ENCODE peak calls at places on chromosomes 6 and 20, in six cellular contexts. Z is HCT116, X is retinal pigment epithelial cell, V is uterus, N is fibroblast of mammary gland, Q is AG04450. S is an unnamed sample.

GRCh38 chr6:8005136-8005535 is 59.1 kb downstream of the BLOC1S5 start:
- DNase-seq in X (no peak), Z (no peak), N (no peak), Q (no peak), V (no peak), S (no peak)

GRCh38 chr6:107820571-107821261 is 3.4 kb downstream of the SCML4 start:
- DNase-seq in N (no peak), Q (no peak), V (no peak), X (no peak), Z (no peak), S (peak)

GRCh38 chr6:20802596-20802995 is 268.3 kb downstream of the CDKAL1 start:
- DNase-seq in Q (no peak), Z (no peak), V (no peak), X (no peak), N (no peak), S (no peak)

GRCh38 chr20:25066386-25066785 is 8.4 kb upstream of the ACSS1 start:
- DNase-seq in X (no peak), V (peak), Z (no peak), N (no peak), Q (no peak), S (no peak)

GRCh38 chr6:11580686-11581085 is 43.1 kb downstream of the TMEM170B start:
- DNase-seq in Z (no peak), V (no peak), Q (no peak), N (no peak), X (no peak), S (no peak)

GRCh38 chr6:69915346-69915745 is 49.0 kb downstream of the COL19A1 start:
- DNase-seq in X (peak), Q (no peak), Z (no peak), N (no peak), V (no peak), S (no peak)

GRCh38 chr6:15338462-15338861 is 92.6 kb downstream of the JARID2 start:
- DNase-seq in X (no peak), Z (no peak), Q (no peak), N (no peak), V (no peak), S (no peak)

GRCh38 chr6:11714116-11714797 is 64.3 kb downstream of the ADTRP start:
- DNase-seq in X (no peak), Q (no peak), V (no peak), N (no peak), Z (no peak), S (no peak)

GRCh38 chr20:44428174-44429016 is 47.3 kb upstream of the TTPAL start:
- DNase-seq in V (no peak), Z (no peak), N (no peak), X (no peak), Q (no peak), S (no peak)

GRCh38 chr6:112939543-112939942 is 592.4 kb downstream of the RFPL4B start:
- DNase-seq in N (no peak), X (peak), V (no peak), Q (no peak), Z (no peak), S (no peak)

GRCh38 chr20:12056836-12057235 is 139.1 kb downstream of the BTBD3 start:
- DNase-seq in V (no peak), N (no peak), Z (no peak), Q (no peak), X (no peak), S (peak)

GRCh38 chr20:17626217-17627007 is 55.6 kb downstream of the RRBP1 start:
- DNase-seq in X (no peak), N (no peak), V (no peak), Z (no peak), Q (no peak), S (no peak)

GRCh38 chr20:62388839-62389600 is 2.1 kb downstream of the RPS21 start:
- DNase-seq in X (no peak), V (no peak), Q (no peak), Z (no peak), N (no peak), S (no peak)

GRCh38 chr20:62389601-62390087 is 2.7 kb downstream of the RPS21 start:
- DNase-seq in N (no peak), Q (no peak), Z (no peak), X (no peak), V (no peak), S (no peak)

GRCh38 chr20:62387993-62388635 is 1.2 kb downstream of the RPS21 start:
- DNase-seq in X (no peak), V (no peak), Q (no peak), N (peak), Z (no peak), S (no peak)

GRCh38 chr20:62387219-62387913 is 463 bp downstream of the RPS21 start:
- DNase-seq in V (no peak), Z (no peak), X (no peak), Q (no peak), N (no peak), S (no peak)

GRCh38 chr20:62386383-62387218 is at the start of gene RPS21:
- DNase-seq in Z (peak), V (peak), X (no peak), Q (peak), N (peak), S (peak)
- H3K4me3 ChIP-seq in Z (peak), V (peak), X (peak), Q (peak), N (peak), S (peak)

GRCh38 chr6:161374971-161375873 is 101.4 kb upstream of the AGPAT4 start:
- DNase-seq in X (no peak), Q (no peak), Z (no peak), N (peak), V (peak), S (peak)

GRCh38 chr6:161369339-161369738 is 95.5 kb upstream of the AGPAT4 start:
- DNase-seq in N (peak), X (peak), Q (peak), V (no peak), Z (no peak), S (peak)

GRCh38 chr6:161370882-161371281 is 97.0 kb upstream of the AGPAT4 start:
- DNase-seq in V (peak), Q (peak), N (peak), Z (peak), X (peak), S (peak)

GRCh38 chr6:161373905-161374451 is 100.1 kb upstream of the AGPAT4 start:
- DNase-seq in Z (no peak), X (no peak), N (peak), Q (no peak), V (peak), S (peak)

DNA sequence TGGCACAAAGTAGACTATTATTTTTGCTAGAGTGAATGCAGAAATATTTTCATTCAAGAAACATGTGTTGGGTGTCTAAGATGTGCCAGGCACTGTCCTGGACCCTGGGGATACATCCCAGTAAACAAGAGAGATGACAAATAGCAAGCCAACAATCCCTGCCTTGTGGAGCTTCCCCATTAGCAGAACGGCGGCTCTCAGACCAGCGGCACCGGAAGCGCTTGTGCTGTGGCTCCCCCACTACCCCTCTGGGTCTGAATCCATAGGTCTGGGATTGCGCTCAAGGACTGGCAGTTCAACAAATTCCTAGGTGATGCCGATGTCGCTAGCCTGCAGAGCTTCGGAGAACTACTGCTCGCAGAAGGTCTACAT is 98.5 kb upstream of the AGPAT4 start:
- DNase-seq in V (no peak), X (no peak), Q (no peak), N (no peak), Z (no peak), S (no peak)
- TF ChIP-seq CTCF in V (no peak), X (no peak), Q (no peak), N (no peak), Z (no peak), S (no peak)

DNA sequence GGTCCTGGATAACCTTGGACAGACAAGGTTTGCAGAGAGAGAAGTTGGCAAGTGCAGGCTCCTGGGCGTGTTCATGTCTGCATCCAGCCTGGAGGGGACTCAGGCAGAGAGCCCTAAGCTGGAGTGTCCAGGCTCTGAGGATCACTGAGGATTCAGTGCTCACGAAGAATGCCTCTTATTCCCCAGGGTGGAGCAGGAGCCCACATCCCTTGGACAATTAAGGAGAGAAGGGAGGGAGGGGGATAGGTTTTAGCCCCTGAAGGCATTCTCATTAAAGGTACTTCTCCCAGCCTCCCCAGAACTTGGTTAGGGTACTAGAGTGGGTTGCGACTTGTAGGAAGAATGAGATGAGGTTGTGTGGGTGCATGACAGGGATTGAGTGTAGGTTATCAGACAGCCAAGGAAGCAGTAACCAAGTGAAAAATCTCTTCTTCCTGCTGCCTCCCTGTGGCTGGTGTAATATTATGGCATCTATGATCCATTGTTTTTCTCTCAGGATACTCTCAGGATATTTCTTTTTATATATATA is 680 bp downstream of the HLA-DPB1 start:
- DNase-seq in N (no peak), Z (no peak), X (no peak), V (no peak), Q (no peak), S (no peak)
- H3K4me3 ChIP-seq in N (no peak), Z (no peak), X (no peak), V (no peak), Q (no peak), S (no peak)

GRCh38 chr6:105066233-105066632 is 109.3 kb downstream of the LIN28B start:
- DNase-seq in Q (no peak), V (no peak), X (no peak), N (no peak), Z (no peak), S (no peak)
- TF ChIP-seq CTCF in Q (no peak), V (no peak), X (no peak), N (no peak), Z (no peak), S (no peak)

GRCh38 chr6:142926177-142926493 is 18.8 kb downstream of the HIVEP2 start:
- DNase-seq in X (no peak), Q (no peak), V (no peak), Z (no peak), N (no peak), S (no peak)

GRCh38 chr6:142925575-142926110 is 19.3 kb downstream of the HIVEP2 start:
- DNase-seq in Z (no peak), Q (no peak), N (peak), X (no peak), V (no peak), S (peak)

GRCh38 chr6:142926494-142927273 is 18.3 kb downstream of the HIVEP2 start:
- DNase-seq in N (peak), Q (no peak), V (peak), X (peak), Z (no peak), S (peak)

GRCh38 chr6:142927904-142928303 is 17.1 kb downstream of the HIVEP2 start:
- DNase-seq in Q (no peak), X (no peak), V (no peak), Z (no peak), N (no peak), S (peak)

DNA sequence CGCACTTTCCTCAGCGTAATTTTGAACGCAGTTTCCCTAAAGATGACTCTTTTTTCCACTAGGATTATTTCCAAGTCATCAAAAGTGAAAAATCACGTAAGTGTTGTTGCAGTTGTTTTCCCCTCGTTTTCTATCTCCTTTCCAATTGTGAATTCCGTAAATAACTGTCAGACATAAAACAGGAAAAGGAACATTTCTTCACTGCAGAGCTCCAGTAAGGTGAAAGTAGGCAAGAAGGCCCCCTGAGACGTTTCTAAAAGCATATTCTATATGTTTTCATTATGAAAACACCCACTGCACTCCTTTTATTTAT is 17.7 kb downstream of the HIVEP2 start:
- DNase-seq in Z (no peak), V (no peak), N (peak), X (no peak), Q (no peak), S (peak)
- H3K4me3 ChIP-seq in Z (peak), V (peak), N (peak), X (peak), Q (peak), S (peak)

GRCh38 chr6:26224940-26225847 is 138.0 kb downstream of the HFE start:
- DNase-seq in Q (peak), V (no peak), Z (no peak), N (peak), X (peak), S (peak)
- TF ChIP-seq CTCF in Q (peak), V (no peak), Z (no peak), N (no peak), X (peak), S (no peak)

GRCh38 chr6:10381830-10382208 is 33.1 kb downstream of the TFAP2A start:
- DNase-seq in Z (no peak), V (no peak), N (no peak), X (no peak), Q (no peak), S (no peak)

GRCh38 chr6:10383312-10384063 is 31.4 kb downstream of the TFAP2A start:
- DNase-seq in N (no peak), X (no peak), V (no peak), Z (peak), Q (no peak), S (no peak)

GRCh38 chr6:10382322-10382721 is 32.6 kb downstream of the TFAP2A start:
- DNase-seq in X (no peak), N (no peak), Q (no peak), Z (no peak), V (no peak), S (no peak)

GRCh38 chr6:10384064-10384317 is 30.9 kb downstream of the TFAP2A start:
- DNase-seq in Z (no peak), X (no peak), N (no peak), V (no peak), Q (no peak), S (no peak)

GRCh38 chr6:10382728-10383127 is 32.1 kb downstream of the TFAP2A start:
- DNase-seq in X (no peak), N (no peak), Q (no peak), V (no peak), Z (no peak), S (no peak)
- H3K4me3 ChIP-seq in X (no peak), N (no peak), Q (no peak), V (no peak), Z (peak), S (no peak)

S was measured in fibroblast of villous mesenchyme.